ENCODE peak calls at places on chromosomes 3 and 15, in five cellular contexts. X is sigmoid colon; M is tibial artery; W is CD8-positive, alpha-beta T cell; U is right cardiac atrium. E is an unnamed sample.

GRCh38 chr3:17800232-17800631 is 57.8 kb upstream of the TBC1D5 start:
- DNase-seq in X (no peak), M (no peak), W (no peak), U (no peak), E (no peak)

GRCh38 chr3:186254676-186255665 is 107.1 kb downstream of the DGKG start:
- DNase-seq in X (no peak), M (no peak), W (no peak), U (no peak), E (no peak)

GRCh38 chr15:24878153-24878552 is 76.6 kb upstream of the SNRPN start:
- DNase-seq in X (peak; percentile 62), M (no peak), W (no peak), U (peak; percentile 65), E (no peak)

GRCh38 chr3:157436583-157437300 is at the start of gene PTX3:
- DNase-seq in X (peak; percentile 75), M (no peak), W (no peak), U (peak; percentile 69), E (peak; percentile 75)

GRCh38 chr3:136343446-136343845 is 93.3 kb downstream of the PCCB start:
- DNase-seq in X (no peak), M (no peak), W (no peak), U (no peak), E (no peak)

GRCh38 chr15:47516576-47517371 is 200.5 kb upstream of the SEMA6D start:
- DNase-seq in X (no peak), M (no peak), W (no peak), U (no peak), E (no peak)

GRCh38 chr3:95254771-95255170 is 1191.9 kb downstream of the NSUN3 start:
- DNase-seq in X (no peak), M (no peak), W (no peak), U (no peak), E (no peak)

GRCh38 chr3:60954049-60954448 is 297.2 kb downstream of the FHIT start:
- DNase-seq in X (no peak), M (no peak), W (no peak), U (no peak), E (no peak)

GRCh38 chr15:90845201-90845949 is 23.0 kb upstream of the FURIN start:
- DNase-seq in X (no peak), M (no peak), W (no peak), U (no peak), E (no peak)

GRCh38 chr3:184592411-184593200 is 31.0 kb downstream of the EPHB3 start:
- DNase-seq in X (no peak), M (no peak), W (no peak), U (peak; percentile 81), E (no peak)
- H3K4me3 ChIP-seq in X (no peak overlapping the region), M (no peak overlapping the region), W (no peak overlapping the region), U (no peak overlapping the region), E (no peak overlapping the region)

GRCh38 chr3:52056968-52057805 is 816 bp upstream of the DUSP7 start:
- DNase-seq in X (peak; percentile 100), M (peak; percentile 100), W (peak; percentile 99), U (peak; percentile 100), E (peak; percentile 99)

GRCh38 chr3:52058111-52058510 is 1.7 kb upstream of the DUSP7 start:
- DNase-seq in X (no peak), M (no peak), W (no peak), U (no peak), E (no peak)

GRCh38 chr3:52056521-52056967 is at the start of gene DUSP7:
- DNase-seq in X (peak; percentile 80), M (peak; percentile 84), W (peak; percentile 64), U (peak; percentile 93), E (peak; percentile 87)

GRCh38 chr3:52055537-52056351 is 627 bp downstream of the DUSP7 start:
- DNase-seq in X (peak; percentile 75), M (no peak), W (peak; percentile 16), U (peak; percentile 82), E (no peak)

DNA sequence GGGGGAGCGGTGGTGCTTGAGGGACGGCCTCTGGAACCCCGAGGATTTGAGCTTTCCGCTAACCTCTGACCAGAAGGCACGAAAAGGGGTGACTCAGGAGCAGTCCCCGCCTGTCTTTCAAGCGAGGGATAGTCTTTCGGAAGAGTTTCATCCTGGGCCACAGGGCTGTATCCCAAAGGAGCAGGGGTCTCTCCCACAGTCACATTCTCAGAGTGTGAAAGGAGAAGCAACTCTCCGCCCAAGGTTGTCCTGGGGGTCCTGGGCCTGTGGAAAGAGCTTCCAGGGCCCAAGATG is 1.4 kb upstream of the DUSP7 start:
- DNase-seq in X (no peak), M (no peak), W (no peak), U (no peak), E (no peak)
- H3K4me3 ChIP-seq in X (peak overlapping the region; percentile 76), M (peak overlapping the region; percentile 72), W (peak overlapping the region; percentile 49), U (peak overlapping the region; percentile 41), E (peak overlapping the region; percentile 84)

DNA sequence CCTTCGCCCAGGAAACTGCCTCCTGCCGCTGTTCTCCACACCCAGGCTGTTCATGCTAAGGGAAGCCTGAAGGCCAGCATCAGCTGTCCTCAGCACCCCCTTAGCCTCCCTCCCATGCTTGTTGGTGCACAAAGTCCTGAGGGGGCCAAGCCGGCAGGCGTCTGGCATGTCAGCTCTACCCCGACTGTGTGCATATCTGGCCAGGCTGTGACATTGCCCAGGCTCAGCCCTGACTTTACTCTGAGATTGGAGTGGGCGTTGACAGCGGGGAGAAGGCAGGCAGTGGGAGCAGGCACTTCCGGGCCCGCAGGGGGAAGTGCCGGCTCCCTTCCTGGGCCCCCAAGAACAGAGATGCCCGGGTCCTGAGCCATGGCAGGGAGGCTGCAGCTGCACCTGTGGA is 492.2 kb downstream of the AGBL1 start:
- DNase-seq in X (no peak), M (no peak), W (no peak), U (no peak), E (no peak)
- H3K4me3 ChIP-seq in X (no peak overlapping the region), M (no peak overlapping the region), W (no peak overlapping the region), U (no peak overlapping the region), E (no peak overlapping the region)

DNA sequence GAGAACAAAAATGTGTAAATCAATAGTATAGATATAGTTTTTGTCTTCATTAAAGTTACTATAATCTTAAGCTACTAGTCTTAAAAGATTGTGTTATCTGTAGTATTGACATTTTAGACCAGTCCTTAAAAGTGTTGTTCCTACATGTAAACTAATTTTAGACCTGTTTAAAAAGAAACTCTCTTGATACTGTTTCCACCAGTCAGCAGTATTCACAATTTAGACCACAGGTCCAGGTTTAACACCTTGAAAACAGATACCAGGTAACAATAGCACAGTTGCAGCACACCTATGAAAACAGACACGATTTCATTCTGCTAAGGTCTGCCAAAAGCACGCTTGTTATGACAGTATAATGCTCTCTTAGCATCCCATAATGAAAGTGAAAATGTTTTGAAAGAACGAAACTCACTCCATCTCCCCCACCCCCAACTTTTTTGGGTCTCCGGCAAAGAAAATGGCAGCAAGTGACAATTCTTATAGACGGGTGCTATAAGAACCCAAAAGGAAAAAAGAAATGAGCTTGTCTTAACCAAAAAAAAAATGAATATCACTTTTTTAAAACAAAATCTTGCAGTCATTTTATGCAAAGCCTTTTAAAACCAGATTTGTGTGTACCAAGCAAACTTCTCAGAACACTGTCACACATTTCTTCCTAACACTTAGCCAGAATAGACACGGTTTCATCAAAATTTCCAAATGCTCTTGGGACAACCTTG is 1.6 kb downstream of the EIF4E3 start:
- DNase-seq in X (no peak), M (no peak), W (peak; percentile 38), U (no peak), E (no peak)
- H3K4me3 ChIP-seq in X (peak overlapping the region; percentile 79), M (peak overlapping the region; percentile 72), W (peak overlapping the region; percentile 74), U (peak overlapping the region; percentile 85), E (peak overlapping the region; percentile 99)

GRCh38 chr15:26841941-26842340 is 24.9 kb upstream of the GABRA5 start:
- DNase-seq in X (no peak), M (no peak), W (no peak), U (no peak), E (no peak)

GRCh38 chr15:26842391-26842790 is 24.5 kb upstream of the GABRA5 start:
- DNase-seq in X (no peak), M (no peak), W (no peak), U (no peak), E (no peak)

GRCh38 chr15:26844901-26845300 is 22.0 kb upstream of the GABRA5 start:
- DNase-seq in X (no peak), M (no peak), W (no peak), U (no peak), E (no peak)

GRCh38 chr15:26841514-26841913 is 25.3 kb upstream of the GABRA5 start:
- DNase-seq in X (no peak), M (no peak), W (no peak), U (no peak), E (no peak)

DNA sequence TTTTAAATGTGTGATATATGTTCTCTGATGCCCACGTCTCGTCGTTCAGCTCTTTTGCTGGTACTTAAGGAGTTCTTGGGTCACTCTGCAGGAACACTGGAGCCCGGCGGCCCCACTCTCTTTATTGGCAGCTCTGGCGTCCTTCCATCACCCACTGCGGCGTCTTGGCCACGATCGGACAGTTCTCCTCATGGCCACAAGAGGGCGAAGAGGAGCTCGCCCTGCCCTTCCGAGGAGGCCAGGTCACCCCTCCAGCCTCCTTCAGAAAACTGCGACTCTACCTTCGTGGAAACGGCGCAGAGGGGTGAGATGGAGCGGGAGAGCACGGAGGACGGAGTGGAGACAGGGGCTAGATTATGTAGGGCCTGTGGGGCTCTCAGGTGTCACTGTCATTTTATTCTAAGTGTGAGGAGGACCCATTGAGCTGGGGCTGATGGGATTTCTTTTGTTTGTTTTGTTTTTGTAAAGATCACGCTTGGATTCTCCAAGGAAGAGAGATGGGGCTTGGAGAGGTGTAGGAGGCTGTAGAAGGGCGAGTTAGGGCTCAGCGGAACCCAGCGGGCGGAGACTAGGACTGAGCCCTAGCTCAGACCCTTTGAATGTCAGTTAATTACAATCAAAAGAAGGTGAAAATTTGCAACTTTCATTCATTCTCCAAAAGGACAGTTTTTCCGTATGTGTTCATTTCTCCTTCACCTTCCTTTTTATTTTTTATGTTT is 28.0 kb upstream of the GABRA5 start:
- DNase-seq in X (no peak), M (no peak), W (no peak), U (no peak), E (no peak)
- H3K4me3 ChIP-seq in X (no peak overlapping the region), M (no peak overlapping the region), W (no peak overlapping the region), U (no peak overlapping the region), E (no peak overlapping the region)

GRCh38 chr15:72319985-72320671 is at the start of gene CELF6:
- DNase-seq in X (peak; percentile 75), M (peak; percentile 75), W (peak; percentile 55), U (peak; percentile 91), E (peak; percentile 83)

GRCh38 chr15:72318408-72318942 is 1.5 kb downstream of the CELF6 start:
- DNase-seq in X (peak; percentile 19), M (no peak), W (no peak), U (no peak), E (no peak)

GRCh38 chr15:72323752-72324151 is 3.8 kb upstream of the CELF6 start:
- DNase-seq in X (no peak), M (no peak), W (no peak), U (no peak), E (no peak)

GRCh38 chr15:72315706-72316370 is 4.1 kb downstream of the CELF6 start:
- DNase-seq in X (no peak), M (no peak), W (no peak), U (no peak), E (no peak)

DNA sequence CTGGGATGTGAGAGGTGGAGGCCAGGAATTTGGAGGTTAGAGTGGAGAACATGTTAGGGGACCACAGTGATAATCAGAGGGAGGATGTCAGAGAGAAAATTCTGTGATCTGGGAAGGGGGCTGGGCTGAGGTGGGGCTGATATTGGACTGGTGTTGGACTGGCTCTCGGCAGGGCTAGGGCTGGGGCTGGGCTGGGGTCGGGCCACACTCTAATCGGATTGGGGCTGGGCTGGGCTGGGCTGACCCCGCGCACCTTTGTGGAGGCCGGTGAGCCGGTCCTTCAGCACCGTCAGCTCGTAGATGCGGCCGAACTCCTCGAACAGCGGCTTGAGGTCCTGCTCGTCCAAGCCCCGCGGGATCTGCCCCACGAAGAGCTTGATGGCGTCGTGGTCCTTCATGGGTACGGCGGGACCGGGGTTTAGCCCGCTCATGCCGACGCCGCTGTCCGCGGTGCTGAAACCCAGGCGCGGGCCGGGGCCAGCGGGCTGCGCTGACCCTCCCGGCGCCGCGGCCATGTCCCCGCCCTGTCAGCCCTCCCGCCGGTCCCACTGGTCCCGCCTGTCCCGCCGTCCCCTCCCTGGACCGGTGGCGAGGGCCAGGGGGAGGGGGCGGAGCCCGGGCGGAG is 485 bp downstream of the CELF6 start:
- DNase-seq in X (peak; percentile 68), M (peak; percentile 74), W (peak; percentile 25), U (peak; percentile 90), E (no peak)
- H3K4me3 ChIP-seq in X (peak overlapping the region; percentile 42), M (peak overlapping the region; percentile 44), W (no peak overlapping the region), U (peak overlapping the region; percentile 80), E (peak overlapping the region; percentile 75)